ENCODE peak calls at places on chromosomes 12 and 14, in four cellular contexts. One of them, this sample, is unnamed.

GRCh38 chr12:122602456-122602855 is 75.4 kb downstream of the KNTC1 start:
- DNase-seq in H9: no peak
- DNase-seq in mammary epithelial cell: peak
- DNase-seq in GM23248: no peak
- DNase-seq in this sample: no peak

GRCh38 chr12:2892246-2892645 is 1.6 kb downstream of the TULP3 start:
- DNase-seq in GM23248: peak
- DNase-seq in mammary epithelial cell: no peak
- DNase-seq in H9: no peak
- DNase-seq in this sample: no peak

GRCh38 chr12:65784616-65785015 is 39.7 kb upstream of the HMGA2 start:
- DNase-seq in H9: no peak
- DNase-seq in GM23248: peak
- DNase-seq in mammary epithelial cell: no peak
- DNase-seq in this sample: no peak

GRCh38 chr12:111314949-111315539 is 53.9 kb downstream of the PHETA1 start:
- DNase-seq in H9: no peak
- DNase-seq in mammary epithelial cell: no peak
- DNase-seq in GM23248: peak
- DNase-seq in this sample: no peak

GRCh38 chr12:132284618-132285310 is 44.6 kb downstream of the GALNT9 start:
- DNase-seq in mammary epithelial cell: peak
- DNase-seq in H9: peak
- DNase-seq in GM23248: peak
- DNase-seq in this sample: no peak

GRCh38 chr12:53223391-53224267 is 8.4 kb downstream of the RARG start:
- DNase-seq in mammary epithelial cell: peak
- DNase-seq in H9: peak
- DNase-seq in GM23248: peak
- DNase-seq in this sample: no peak

GRCh38 chr12:127162902-127163301 is 1104.1 kb upstream of the TMEM132C start:
- DNase-seq in H9: no peak
- DNase-seq in GM23248: peak
- DNase-seq in mammary epithelial cell: peak
- DNase-seq in this sample: no peak

GRCh38 chr12:27015730-27016076 is 1.5 kb upstream of the TM7SF3 start:
- DNase-seq in GM23248: peak
- DNase-seq in mammary epithelial cell: peak
- DNase-seq in H9: no peak
- DNase-seq in this sample: no peak

GRCh38 chr14:91317381-91318313 is 73.1 kb upstream of the GPR68 start:
- DNase-seq in H9: no peak
- DNase-seq in GM23248: peak
- DNase-seq in mammary epithelial cell: peak
- DNase-seq in this sample: no peak

GRCh38 chr12:107730942-107731341 is 30.0 kb downstream of the PRDM4 start:
- DNase-seq in mammary epithelial cell: no peak
- DNase-seq in H9: no peak
- DNase-seq in GM23248: no peak
- DNase-seq in this sample: no peak

GRCh38 chr14:24080888-24081738 is 9.8 kb downstream of the CPNE6 start:
- DNase-seq in GM23248: peak
- DNase-seq in mammary epithelial cell: peak
- DNase-seq in H9: peak
- DNase-seq in this sample: peak
- H3K9ac ChIP-seq in GM23248: peak
- H3K9ac ChIP-seq in mammary epithelial cell: no peak
- H3K9ac ChIP-seq in H9: no peak
- H3K9ac ChIP-seq in this sample: no peak

DNA sequence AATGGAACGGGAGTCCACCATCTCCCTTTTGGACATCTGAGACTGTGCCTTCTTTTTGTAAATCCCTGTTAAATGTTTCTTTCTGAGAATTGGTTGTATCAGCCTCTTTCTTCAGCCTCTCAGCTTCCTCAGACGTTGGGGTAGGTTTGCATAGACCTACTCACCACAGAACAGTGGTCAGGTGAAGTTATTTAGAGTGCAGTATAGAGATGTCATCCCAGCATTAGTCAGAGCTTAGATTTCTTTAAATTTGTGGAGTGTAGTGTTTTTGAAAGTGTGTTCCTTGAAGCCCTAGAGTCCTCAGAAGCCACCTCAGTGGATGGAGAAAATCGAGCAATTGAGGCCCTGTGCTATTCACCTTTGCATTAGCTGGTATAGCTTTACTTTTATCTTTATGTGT is 8.9 kb upstream of the EEA1 start:
- DNase-seq in H9: no peak
- DNase-seq in GM23248: no peak
- DNase-seq in mammary epithelial cell: peak
- DNase-seq in this sample: no peak
- H2AFZ ChIP-seq in H9: no peak
- H2AFZ ChIP-seq in GM23248: no peak
- H2AFZ ChIP-seq in mammary epithelial cell: peak
- H2AFZ ChIP-seq in this sample: no peak

GRCh38 chr12:130593056-130593455 is 123.0 kb downstream of the RIMBP2 start:
- DNase-seq in H9: no peak
- DNase-seq in GM23248: no peak
- DNase-seq in mammary epithelial cell: no peak
- DNase-seq in this sample: no peak

GRCh38 chr12:130589391-130590317 is 126.4 kb downstream of the RIMBP2 start:
- DNase-seq in H9: no peak
- DNase-seq in mammary epithelial cell: no peak
- DNase-seq in GM23248: no peak
- DNase-seq in this sample: no peak

GRCh38 chr12:130591736-130592135 is 124.4 kb downstream of the RIMBP2 start:
- DNase-seq in GM23248: no peak
- DNase-seq in mammary epithelial cell: no peak
- DNase-seq in H9: no peak
- DNase-seq in this sample: no peak

GRCh38 chr12:130590685-130591084 is 125.4 kb downstream of the RIMBP2 start:
- DNase-seq in GM23248: no peak
- DNase-seq in mammary epithelial cell: no peak
- DNase-seq in H9: no peak
- DNase-seq in this sample: no peak

DNA sequence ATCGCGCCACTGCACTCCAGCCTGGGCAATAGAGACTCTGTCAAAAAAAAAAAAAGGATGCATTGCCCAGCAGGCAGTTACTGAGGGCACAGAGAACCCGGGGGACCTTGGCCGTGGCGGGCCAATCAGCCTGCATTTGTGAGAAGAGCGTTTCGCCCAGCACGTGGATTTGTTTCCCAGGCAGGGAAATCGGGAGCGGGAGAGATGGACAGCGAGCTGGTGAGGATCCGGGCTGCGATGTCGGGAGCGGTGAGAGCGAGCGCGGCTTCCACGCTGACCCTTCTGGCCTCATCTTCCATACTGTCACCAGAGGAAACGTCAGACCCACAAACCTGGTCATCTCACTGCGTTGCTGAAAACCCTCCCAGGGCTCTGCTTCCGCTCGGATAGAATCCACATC is 123.5 kb downstream of the RIMBP2 start:
- DNase-seq in mammary epithelial cell: no peak
- DNase-seq in GM23248: no peak
- DNase-seq in H9: no peak
- DNase-seq in this sample: no peak
- H3K9ac ChIP-seq in mammary epithelial cell: no peak
- H3K9ac ChIP-seq in GM23248: no peak
- H3K9ac ChIP-seq in H9: no peak
- H3K9ac ChIP-seq in this sample: no peak

GRCh38 chr12:119154435-119154818 is 24.3 kb upstream of the HSPB8 start:
- DNase-seq in mammary epithelial cell: no peak
- DNase-seq in H9: peak
- DNase-seq in GM23248: peak
- DNase-seq in this sample: peak
- H2AFZ ChIP-seq in mammary epithelial cell: no peak
- H2AFZ ChIP-seq in H9: no peak
- H2AFZ ChIP-seq in GM23248: peak
- H2AFZ ChIP-seq in this sample: no peak

DNA sequence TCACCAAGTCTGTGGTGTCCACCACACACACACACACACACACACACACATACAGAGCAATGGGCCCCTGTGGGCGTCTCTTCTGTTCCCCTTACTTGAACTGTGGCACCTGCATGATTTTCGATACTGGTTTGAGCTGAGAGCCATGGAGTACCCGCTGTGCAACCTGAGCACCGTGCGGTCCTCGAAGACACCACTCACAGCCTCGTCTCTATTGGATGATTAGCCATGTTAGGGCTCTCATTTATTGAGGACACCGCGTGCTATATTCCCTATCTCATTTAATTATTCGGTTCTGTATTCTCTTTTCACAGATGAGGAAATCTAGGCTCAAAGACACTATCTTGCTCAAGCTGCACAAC is 623 bp upstream of the C14orf132 start:
- DNase-seq in mammary epithelial cell: peak
- DNase-seq in H9: no peak
- DNase-seq in GM23248: no peak
- DNase-seq in this sample: no peak
- H3K9ac ChIP-seq in mammary epithelial cell: no peak
- H3K9ac ChIP-seq in H9: no peak
- H3K9ac ChIP-seq in GM23248: peak
- H3K9ac ChIP-seq in this sample: no peak

DNA sequence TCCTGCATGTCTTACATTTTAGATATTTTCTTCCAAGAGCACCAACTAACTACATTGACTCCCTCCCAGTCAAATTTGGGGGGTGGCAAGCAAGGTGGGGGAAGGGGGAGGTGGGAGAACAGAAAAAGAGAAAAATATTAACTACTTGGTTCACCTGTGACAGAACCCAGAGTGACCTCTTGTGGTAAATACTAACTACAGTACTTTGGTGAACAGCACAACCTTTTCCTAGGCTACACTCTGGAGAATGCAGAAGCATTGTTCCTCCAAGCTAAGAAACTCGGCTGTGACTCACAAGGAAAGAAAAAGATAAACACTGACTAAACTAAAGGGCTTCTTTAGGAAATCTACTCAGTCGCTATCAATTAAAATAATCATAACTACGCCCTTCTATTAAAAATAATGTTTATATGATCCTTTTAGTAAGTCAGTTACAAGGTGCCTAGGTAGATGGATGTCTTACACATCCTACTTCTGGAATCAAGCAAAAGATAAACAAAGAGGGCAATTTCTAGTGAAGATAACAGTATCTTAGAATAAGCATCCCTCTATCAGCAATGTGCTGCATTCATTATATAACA is 5.4 kb downstream of the KCNH5 start:
- DNase-seq in mammary epithelial cell: peak
- DNase-seq in H9: no peak
- DNase-seq in GM23248: peak
- DNase-seq in this sample: no peak
- H2AFZ ChIP-seq in mammary epithelial cell: no peak
- H2AFZ ChIP-seq in H9: no peak
- H2AFZ ChIP-seq in GM23248: no peak
- H2AFZ ChIP-seq in this sample: no peak

DNA sequence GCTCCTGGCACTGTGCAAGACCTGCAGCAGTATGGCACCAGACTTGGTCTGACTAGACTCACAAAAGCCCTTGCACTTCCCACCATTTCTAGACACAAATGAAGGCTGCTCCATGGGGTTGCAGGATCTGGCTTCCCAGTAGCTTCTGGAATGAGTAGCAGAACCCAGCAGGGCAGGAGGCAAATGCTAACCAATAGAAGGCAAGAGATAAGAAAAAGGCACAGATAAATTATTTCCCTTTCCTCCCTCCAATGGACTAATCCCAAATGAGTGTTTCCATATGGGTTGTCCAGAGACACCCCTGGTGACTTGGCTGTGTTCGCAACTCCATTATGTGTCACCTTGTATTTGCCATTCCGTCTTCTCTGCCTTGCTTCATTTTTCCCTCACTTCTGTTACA is 49.7 kb downstream of the KIF21A start:
- DNase-seq in GM23248: no peak
- DNase-seq in H9: no peak
- DNase-seq in mammary epithelial cell: no peak
- DNase-seq in this sample: no peak
- H3K9ac ChIP-seq in GM23248: no peak
- H3K9ac ChIP-seq in H9: no peak
- H3K9ac ChIP-seq in mammary epithelial cell: no peak
- H3K9ac ChIP-seq in this sample: no peak

GRCh38 chr12:56695327-56696101 is 7.4 kb upstream of the PTGES3 start:
- DNase-seq in GM23248: peak
- DNase-seq in H9: no peak
- DNase-seq in mammary epithelial cell: no peak
- DNase-seq in this sample: no peak
- H2AFZ ChIP-seq in GM23248: no peak
- H2AFZ ChIP-seq in H9: no peak
- H2AFZ ChIP-seq in mammary epithelial cell: no peak
- H2AFZ ChIP-seq in this sample: no peak

GRCh38 chr12:113469224-113469652 is 2.4 kb downstream of the LHX5 start:
- DNase-seq in GM23248: no peak
- DNase-seq in H9: no peak
- DNase-seq in mammary epithelial cell: no peak
- DNase-seq in this sample: no peak

GRCh38 chr12:113469893-113470743 is 1.6 kb downstream of the LHX5 start:
- DNase-seq in H9: peak
- DNase-seq in mammary epithelial cell: no peak
- DNase-seq in GM23248: no peak
- DNase-seq in this sample: no peak

GRCh38 chr12:113467514-113468364 is 3.9 kb downstream of the LHX5 start:
- DNase-seq in GM23248: no peak
- DNase-seq in mammary epithelial cell: peak
- DNase-seq in H9: peak
- DNase-seq in this sample: peak

GRCh38 chr12:113467154-113467513 is 4.5 kb downstream of the LHX5 start:
- DNase-seq in H9: peak
- DNase-seq in mammary epithelial cell: no peak
- DNase-seq in GM23248: no peak
- DNase-seq in this sample: peak

DNA sequence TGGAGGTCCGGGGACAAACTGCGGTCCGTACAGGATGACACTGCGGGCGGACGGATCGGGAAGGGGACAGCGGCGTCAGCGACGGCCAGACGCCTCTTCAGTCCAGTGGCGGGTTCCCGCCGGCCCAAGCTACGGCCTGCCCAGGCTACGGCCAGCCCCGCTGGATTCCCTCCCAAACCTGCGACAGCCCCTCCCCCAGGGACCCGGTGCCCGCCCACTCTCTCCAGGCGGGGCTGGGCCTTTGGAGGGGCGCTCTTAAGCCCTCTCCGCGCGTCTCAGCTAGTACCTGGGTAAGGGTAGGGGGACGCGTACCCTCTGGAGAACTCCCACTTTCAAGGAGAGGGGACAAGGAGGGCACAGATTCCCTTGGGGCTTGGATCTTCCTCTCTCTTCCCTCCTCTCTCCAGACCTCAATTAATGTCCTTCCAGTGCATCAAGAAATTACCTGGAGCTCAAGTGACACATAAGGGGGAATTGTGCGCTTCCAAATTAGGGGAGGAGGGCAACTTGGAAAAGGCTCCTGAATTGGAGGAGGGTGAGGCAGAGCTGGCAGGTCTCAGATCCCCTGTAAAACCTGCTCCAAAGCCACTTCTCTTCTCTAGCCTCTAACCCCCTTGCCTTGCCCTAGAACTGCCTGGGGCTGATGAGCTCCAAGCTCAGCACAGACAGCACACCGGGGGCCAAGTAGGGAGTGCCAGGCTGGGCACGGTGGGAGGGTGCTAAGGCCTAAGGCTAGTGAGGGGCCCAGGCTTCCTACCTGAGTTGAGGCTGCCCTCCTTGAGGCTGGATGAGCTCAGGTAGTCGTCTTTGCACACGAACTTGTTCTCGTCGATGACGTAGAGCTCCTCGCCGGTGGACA is 3.1 kb downstream of the LHX5 start:
- DNase-seq in mammary epithelial cell: no peak
- DNase-seq in H9: peak
- DNase-seq in GM23248: no peak
- DNase-seq in this sample: peak
- H3K9ac ChIP-seq in mammary epithelial cell: no peak
- H3K9ac ChIP-seq in H9: no peak
- H3K9ac ChIP-seq in GM23248: no peak
- H3K9ac ChIP-seq in this sample: no peak